ENCODE peak calls at places on chromosomes 3 and 15, in eight cellular contexts. One of them, this sample, is unnamed.

GRCh38 chr15:62912282-62912681 is 130.3 kb upstream of the TPM1 start:
- DNase-seq in Calu3: no peak
- DNase-seq in esophagus squamous epithelium: no peak
- DNase-seq in Peyer's patch: no peak
- DNase-seq in ovary: no peak
- DNase-seq in MM.1S: no peak
- DNase-seq in AG10803: no peak
- DNase-seq in AG04450: no peak
- DNase-seq in this sample: no peak

GRCh38 chr3:127215714-127216414 is 22.9 kb downstream of the PRR23E start:
- DNase-seq in Calu3: no peak
- DNase-seq in Peyer's patch: no peak
- DNase-seq in ovary: no peak
- DNase-seq in MM.1S: no peak
- DNase-seq in esophagus squamous epithelium: no peak
- DNase-seq in AG04450: no peak
- DNase-seq in AG10803: no peak
- DNase-seq in this sample: peak

GRCh38 chr15:100125627-100126231 is 216.0 kb downstream of the ADAMTS17 start:
- DNase-seq in Calu3: no peak
- DNase-seq in AG04450: no peak
- DNase-seq in Peyer's patch: no peak
- DNase-seq in esophagus squamous epithelium: no peak
- DNase-seq in MM.1S: no peak
- DNase-seq in AG10803: no peak
- DNase-seq in ovary: peak
- DNase-seq in this sample: no peak

GRCh38 chr3:126407412-126408044 is 12.8 kb downstream of the CFAP100 start:
- DNase-seq in MM.1S: no peak
- DNase-seq in esophagus squamous epithelium: no peak
- DNase-seq in AG04450: no peak
- DNase-seq in Calu3: no peak
- DNase-seq in AG10803: no peak
- DNase-seq in ovary: no peak
- DNase-seq in Peyer's patch: no peak
- DNase-seq in this sample: no peak

GRCh38 chr3:45095916-45096526 is 50.2 kb downstream of the CDCP1 start:
- DNase-seq in esophagus squamous epithelium: no peak
- DNase-seq in AG10803: no peak
- DNase-seq in Calu3: no peak
- DNase-seq in ovary: no peak
- DNase-seq in Peyer's patch: no peak
- DNase-seq in AG04450: no peak
- DNase-seq in MM.1S: no peak
- DNase-seq in this sample: no peak

GRCh38 chr3:128296469-128297251 is 143.4 kb downstream of the EEFSEC start:
- DNase-seq in ovary: no peak
- DNase-seq in AG10803: no peak
- DNase-seq in Peyer's patch: no peak
- DNase-seq in Calu3: peak
- DNase-seq in AG04450: no peak
- DNase-seq in esophagus squamous epithelium: no peak
- DNase-seq in MM.1S: no peak
- DNase-seq in this sample: no peak

GRCh38 chr15:39127151-39127815 is 453.6 kb upstream of the THBS1 start:
- DNase-seq in esophagus squamous epithelium: no peak
- DNase-seq in ovary: no peak
- DNase-seq in MM.1S: no peak
- DNase-seq in AG04450: no peak
- DNase-seq in Calu3: no peak
- DNase-seq in Peyer's patch: no peak
- DNase-seq in AG10803: peak
- DNase-seq in this sample: no peak

GRCh38 chr15:33161209-33161608 is 33.3 kb downstream of the FMN1 start:
- DNase-seq in esophagus squamous epithelium: no peak
- DNase-seq in Peyer's patch: no peak
- DNase-seq in AG10803: no peak
- DNase-seq in MM.1S: no peak
- DNase-seq in AG04450: no peak
- DNase-seq in ovary: no peak
- DNase-seq in Calu3: no peak
- DNase-seq in this sample: no peak

GRCh38 chr3:16338999-16339398 is 74.0 kb downstream of the OXNAD1 start:
- DNase-seq in Peyer's patch: no peak
- DNase-seq in Calu3: no peak
- DNase-seq in AG04450: peak
- DNase-seq in ovary: no peak
- DNase-seq in esophagus squamous epithelium: no peak
- DNase-seq in AG10803: peak
- DNase-seq in MM.1S: no peak
- DNase-seq in this sample: no peak

GRCh38 chr3:57064615-57065014 is 4.2 kb downstream of the SPATA12 start:
- DNase-seq in Calu3: no peak
- DNase-seq in MM.1S: no peak
- DNase-seq in esophagus squamous epithelium: no peak
- DNase-seq in AG10803: no peak
- DNase-seq in AG04450: no peak
- DNase-seq in Peyer's patch: no peak
- DNase-seq in ovary: no peak
- DNase-seq in this sample: no peak

GRCh38 chr15:43241100-43241499 is 20.3 kb upstream of the EPB42 start:
- DNase-seq in AG04450: no peak
- DNase-seq in AG10803: peak
- DNase-seq in ovary: no peak
- DNase-seq in esophagus squamous epithelium: no peak
- DNase-seq in Peyer's patch: no peak
- DNase-seq in MM.1S: no peak
- DNase-seq in Calu3: no peak
- DNase-seq in this sample: no peak

GRCh38 chr3:52434080-52434479 is 10.8 kb downstream of the SEMA3G start:
- DNase-seq in MM.1S: no peak
- DNase-seq in Peyer's patch: no peak
- DNase-seq in ovary: peak
- DNase-seq in Calu3: no peak
- DNase-seq in esophagus squamous epithelium: no peak
- DNase-seq in AG10803: no peak
- DNase-seq in AG04450: no peak
- DNase-seq in this sample: no peak

GRCh38 chr15:91973481-91973880 is 120.0 kb downstream of the SLCO3A1 start:
- DNase-seq in Peyer's patch: no peak
- DNase-seq in ovary: no peak
- DNase-seq in AG10803: no peak
- DNase-seq in MM.1S: no peak
- DNase-seq in esophagus squamous epithelium: no peak
- DNase-seq in AG04450: no peak
- DNase-seq in Calu3: no peak
- DNase-seq in this sample: no peak
- TF ChIP-seq CTCF in Peyer's patch: no peak
- TF ChIP-seq CTCF in ovary: no peak
- TF ChIP-seq CTCF in AG10803: no peak
- TF ChIP-seq CTCF in MM.1S: no peak
- TF ChIP-seq CTCF in esophagus squamous epithelium: peak
- TF ChIP-seq CTCF in AG04450: no peak
- TF ChIP-seq CTCF in Calu3: no peak
- TF ChIP-seq CTCF in this sample: no peak

DNA sequence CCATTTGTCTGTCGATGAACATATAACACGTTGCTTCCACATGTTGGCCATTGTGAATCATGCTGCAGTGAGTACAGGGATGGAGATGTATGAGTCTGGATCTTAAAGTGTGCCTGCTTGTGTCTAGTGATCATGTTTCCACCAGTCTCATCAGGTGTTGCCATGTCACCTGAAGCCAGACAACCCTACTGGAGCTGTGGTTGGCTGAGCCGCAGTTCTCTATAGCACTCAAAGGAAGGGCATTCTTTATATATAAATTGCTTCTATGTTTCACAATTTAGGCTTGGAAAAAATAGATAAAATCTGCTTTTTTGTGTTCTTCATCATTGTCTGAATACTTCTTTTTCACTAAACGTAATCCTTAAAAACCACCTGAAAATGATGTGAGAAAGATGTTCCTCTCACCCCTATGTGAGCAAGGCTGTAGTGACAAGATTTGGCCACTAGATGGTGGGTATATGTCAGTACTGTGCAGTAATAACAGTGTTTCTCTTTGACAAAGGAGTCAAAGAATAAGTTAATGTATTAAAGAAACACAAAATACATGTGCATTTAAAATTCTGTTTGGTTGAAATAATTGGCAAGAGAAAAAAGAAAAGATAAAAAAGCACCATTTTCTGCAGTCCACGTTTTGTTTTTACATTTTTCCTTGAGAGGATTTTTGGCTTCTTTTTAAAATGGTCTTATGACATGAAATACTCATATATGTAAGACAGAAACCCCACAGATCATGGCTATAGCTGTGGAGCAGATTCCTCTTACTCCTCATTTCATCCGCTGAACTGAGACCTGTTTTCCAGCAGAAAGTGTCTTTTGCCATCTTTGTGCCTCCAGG is 394.5 kb upstream of the DPPA4 start:
- DNase-seq in esophagus squamous epithelium: no peak
- DNase-seq in Calu3: peak
- DNase-seq in AG10803: peak
- DNase-seq in MM.1S: peak
- DNase-seq in ovary: peak
- DNase-seq in AG04450: peak
- DNase-seq in Peyer's patch: no peak
- DNase-seq in this sample: peak
- TF ChIP-seq CTCF in esophagus squamous epithelium: peak
- TF ChIP-seq CTCF in Calu3: peak
- TF ChIP-seq CTCF in AG10803: peak
- TF ChIP-seq CTCF in MM.1S: peak
- TF ChIP-seq CTCF in ovary: peak
- TF ChIP-seq CTCF in AG04450: peak
- TF ChIP-seq CTCF in Peyer's patch: peak
- TF ChIP-seq CTCF in this sample: peak

GRCh38 chr3:41450416-41451231 is 251.3 kb downstream of the CTNNB1 start:
- DNase-seq in ovary: no peak
- DNase-seq in AG04450: no peak
- DNase-seq in Peyer's patch: no peak
- DNase-seq in esophagus squamous epithelium: no peak
- DNase-seq in Calu3: no peak
- DNase-seq in AG10803: no peak
- DNase-seq in MM.1S: no peak
- DNase-seq in this sample: no peak
- TF ChIP-seq CTCF in ovary: no peak
- TF ChIP-seq CTCF in AG04450: no peak
- TF ChIP-seq CTCF in Peyer's patch: peak
- TF ChIP-seq CTCF in esophagus squamous epithelium: no peak
- TF ChIP-seq CTCF in Calu3: no peak
- TF ChIP-seq CTCF in AG10803: peak
- TF ChIP-seq CTCF in MM.1S: no peak
- TF ChIP-seq CTCF in this sample: no peak

GRCh38 chr15:57537072-57537471 is 54.6 kb upstream of the MYZAP start:
- DNase-seq in ovary: no peak
- DNase-seq in AG04450: no peak
- DNase-seq in Calu3: no peak
- DNase-seq in MM.1S: no peak
- DNase-seq in Peyer's patch: no peak
- DNase-seq in AG10803: peak
- DNase-seq in esophagus squamous epithelium: no peak
- DNase-seq in this sample: no peak
- TF ChIP-seq CTCF in ovary: no peak
- TF ChIP-seq CTCF in AG04450: no peak
- TF ChIP-seq CTCF in Calu3: no peak
- TF ChIP-seq CTCF in MM.1S: no peak
- TF ChIP-seq CTCF in Peyer's patch: no peak
- TF ChIP-seq CTCF in AG10803: peak
- TF ChIP-seq CTCF in esophagus squamous epithelium: no peak
- TF ChIP-seq CTCF in this sample: no peak

GRCh38 chr3:11161666-11162065 is 7.4 kb downstream of the HRH1 start:
- DNase-seq in AG04450: no peak
- DNase-seq in Peyer's patch: no peak
- DNase-seq in ovary: no peak
- DNase-seq in AG10803: no peak
- DNase-seq in Calu3: no peak
- DNase-seq in esophagus squamous epithelium: no peak
- DNase-seq in MM.1S: no peak
- DNase-seq in this sample: no peak
- TF ChIP-seq CTCF in AG04450: no peak
- TF ChIP-seq CTCF in Peyer's patch: no peak
- TF ChIP-seq CTCF in ovary: no peak
- TF ChIP-seq CTCF in AG10803: no peak
- TF ChIP-seq CTCF in Calu3: no peak
- TF ChIP-seq CTCF in esophagus squamous epithelium: no peak
- TF ChIP-seq CTCF in MM.1S: no peak
- TF ChIP-seq CTCF in this sample: no peak